ENCODE peak calls at places on chromosomes 13 and 19, in four cellular contexts. R is HS-27A; M is epithelial cell of esophagus; S is activated T-cell treated with anti-CD3 and anti-CD28 coated beads, Interleukin-2, amount 50 U/mL, for 72 hours. Z is an unnamed sample.

GRCh38 chr13:78192721-78193120 is 274.1 kb upstream of the EDNRB start:
- DNase-seq in R (no peak), S (no peak), M (peak), Z (no peak)

GRCh38 chr13:23743717-23744116 is 145.5 kb downstream of the MIPEP start:
- DNase-seq in R (no peak), S (no peak), M (peak), Z (no peak)

GRCh38 chr19:30305346-30306060 is 66.7 kb upstream of the ZNF536 start:
- DNase-seq in R (no peak), M (no peak), S (no peak), Z (no peak)

GRCh38 chr13:112184851-112185371 is 118.0 kb downstream of the SOX1 start:
- DNase-seq in M (no peak), S (no peak), R (no peak), Z (no peak)

GRCh38 chr19:9883764-9884163 is 48.6 kb downstream of the PIN1 start:
- DNase-seq in S (no peak), M (no peak), R (no peak), Z (no peak)

GRCh38 chr13:64206430-64207225 is 2791.0 kb upstream of the PCDH20 start:
- DNase-seq in S (no peak), M (peak), R (no peak), Z (no peak)

GRCh38 chr19:2338055-2338615 is 9.7 kb downstream of the SPPL2B start:
- DNase-seq in R (no peak), S (no peak), M (no peak), Z (no peak)

GRCh38 chr13:97125051-97125809 is 96.9 kb upstream of the MBNL2 start:
- DNase-seq in R (no peak), S (peak), M (peak), Z (peak)

GRCh38 chr13:100176781-100177389 is 88.0 kb downstream of the PCCA start:
- DNase-seq in S (no peak), M (peak), R (peak), Z (peak)

GRCh38 chr13:33191425-33192221 is 93.9 kb downstream of the STARD13 start:
- DNase-seq in R (no peak), S (no peak), M (no peak), Z (no peak)

GRCh38 chr13:112055417-112056206 is 11.3 kb upstream of the SOX1 start:
- DNase-seq in R (no peak), S (no peak), M (no peak), Z (no peak)

GRCh38 chr19:55172741-55173140 is 6.3 kb upstream of the DNAAF3 start:
- DNase-seq in S (no peak), M (peak), R (peak), Z (peak)

GRCh38 chr13:112496166-112496565 is 91.8 kb downstream of the TUBGCP3 start:
- DNase-seq in S (no peak), M (no peak), R (no peak), Z (no peak)

GRCh38 chr19:7620442-7621412 is 8.6 kb downstream of the XAB2 start:
- DNase-seq in M (no peak), R (no peak), S (no peak), Z (no peak)

GRCh38 chr13:43141685-43142084 is 118.3 kb downstream of the DNAJC15 start:
- DNase-seq in S (no peak), R (no peak), M (no peak), Z (no peak)

GRCh38 chr19:5691205-5691929 is 1.3 kb downstream of the RPL36 start:
- DNase-seq in S (peak), R (no peak), M (peak), Z (peak)

GRCh38 chr19:40523322-40524047 is 53.2 kb upstream of the SHKBP1 start:
- DNase-seq in S (peak), R (peak), M (peak), Z (peak)

GRCh38 chr13:76440568-76440967 is 445.6 kb downstream of the KCTD12 start:
- DNase-seq in M (no peak), S (no peak), R (no peak), Z (no peak)

GRCh38 chr19:38044267-38045111 is 137.5 kb downstream of the SIPA1L3 start:
- DNase-seq in R (no peak), S (no peak), M (peak), Z (peak)

GRCh38 chr19:43534811-43535761 is 2.1 kb downstream of the ZNF575 start:
- DNase-seq in M (peak), R (no peak), S (peak), Z (peak)

GRCh38 chr19:53466726-53467125 is 807 bp upstream of the ZNF813 start:
- DNase-seq in S (no peak), R (no peak), M (no peak), Z (no peak)

GRCh38 chr13:72397265-72397664 is 330.2 kb downstream of the MZT1 start:
- DNase-seq in S (no peak), R (no peak), M (no peak), Z (no peak)

GRCh38 chr13:110398564-110399507 is 91.8 kb downstream of the COL4A2 start:
- DNase-seq in M (no peak), R (no peak), S (no peak), Z (peak)

GRCh38 chr19:15169541-15170285 is 31.1 kb downstream of the NOTCH3 start:
- DNase-seq in M (no peak), S (no peak), R (no peak), Z (no peak)

GRCh38 chr13:64704121-64704520 is 2526.0 kb downstream of the PCDH9 start:
- DNase-seq in S (no peak), M (no peak), R (no peak), Z (no peak)

GRCh38 chr13:30798776-30799625 is 63.7 kb downstream of the ALOX5AP start:
- DNase-seq in M (no peak), S (no peak), R (no peak), Z (no peak)

GRCh38 chr13:26257049-26257448 is 3.1 kb downstream of the CDK8 start:
- DNase-seq in M (no peak), R (no peak), S (no peak), Z (no peak)

GRCh38 chr19:5191091-5191490 is 149.5 kb downstream of the PTPRS start:
- DNase-seq in M (no peak), R (no peak), S (no peak), Z (peak)

GRCh38 chr13:41610426-41610825 is 153.1 kb downstream of the RGCC start:
- DNase-seq in S (no peak), M (peak), R (no peak), Z (no peak)

GRCh38 chr19:46049597-46049996 is 8.8 kb upstream of the IGFL4 start:
- DNase-seq in M (no peak), R (no peak), S (no peak), Z (no peak)

GRCh38 chr13:29567411-29567810 is 28.1 kb downstream of the SLC7A1 start:
- DNase-seq in R (no peak), M (peak), S (no peak), Z (no peak)

GRCh38 chr13:50549221-50549942 is 294.1 kb downstream of the DLEU7 start:
- DNase-seq in R (no peak), M (no peak), S (no peak), Z (peak)

GRCh38 chr13:101267656-101268055 is 148.7 kb downstream of the NALCN start:
- DNase-seq in M (peak), S (no peak), R (no peak), Z (peak)

GRCh38 chr13:20383058-20383457 is 142.6 kb downstream of the CRYL1 start:
- DNase-seq in M (no peak), S (no peak), R (no peak), Z (no peak)

Z was measured in RPMI7951.